ENCODE peak calls at places on chromosomes 3 and 15, in four cellular contexts. One of them, this sample, is unnamed.

GRCh38 chr3:47133641-47134040 is 30.3 kb downstream of the SETD2 start:
- DNase-seq in HTR-8/SVneo: no peak
- DNase-seq in RPMI8226: no peak
- DNase-seq in RCC 7860: no peak
- DNase-seq in this sample: no peak

GRCh38 chr3:61299343-61299742 is 48.1 kb upstream of the FHIT start:
- DNase-seq in RPMI8226: no peak
- DNase-seq in HTR-8/SVneo: no peak
- DNase-seq in RCC 7860: peak; percentile 42
- DNase-seq in this sample: no peak

GRCh38 chr15:58228708-58229107 is 90.5 kb downstream of the AQP9 start:
- DNase-seq in HTR-8/SVneo: no peak
- DNase-seq in RPMI8226: no peak
- DNase-seq in RCC 7860: peak; percentile 66
- DNase-seq in this sample: no peak

GRCh38 chr3:76044601-76045600 is 259.6 kb upstream of the ZNF717 start:
- DNase-seq in HTR-8/SVneo: no peak
- DNase-seq in RPMI8226: peak; percentile 58
- DNase-seq in RCC 7860: no peak
- DNase-seq in this sample: peak; percentile 48

GRCh38 chr3:176046717-176047116 is 1150.6 kb downstream of the TBL1XR1 start:
- DNase-seq in RPMI8226: no peak
- DNase-seq in HTR-8/SVneo: no peak
- DNase-seq in RCC 7860: no peak
- DNase-seq in this sample: no peak

GRCh38 chr3:124467980-124468902 is 262.0 kb upstream of the UMPS start:
- DNase-seq in HTR-8/SVneo: peak; percentile 52
- DNase-seq in RCC 7860: peak; percentile 42
- DNase-seq in RPMI8226: peak; percentile 71
- DNase-seq in this sample: peak; percentile 46

GRCh38 chr15:55282284-55282833 is 7.3 kb downstream of the RAB27A start:
- DNase-seq in RPMI8226: no peak
- DNase-seq in RCC 7860: peak; percentile 73
- DNase-seq in HTR-8/SVneo: no peak
- DNase-seq in this sample: peak; percentile 49

GRCh38 chr3:179768080-179768479 is 115.2 kb downstream of the USP13 start:
- DNase-seq in RCC 7860: peak; percentile 64
- DNase-seq in HTR-8/SVneo: peak; percentile 48
- DNase-seq in RPMI8226: peak; percentile 30
- DNase-seq in this sample: peak; percentile 25

GRCh38 chr3:57026918-57027317 is 33.5 kb upstream of the SPATA12 start:
- DNase-seq in RCC 7860: peak; percentile 19
- DNase-seq in RPMI8226: peak; percentile 15
- DNase-seq in HTR-8/SVneo: no peak
- DNase-seq in this sample: no peak

GRCh38 chr3:42846682-42847522 is 28.8 kb downstream of the CYP8B1 start:
- DNase-seq in HTR-8/SVneo: no peak
- DNase-seq in RCC 7860: no peak
- DNase-seq in RPMI8226: peak; percentile 47
- DNase-seq in this sample: no peak

GRCh38 chr3:129211772-129212171 is 28.1 kb upstream of the CNBP start:
- DNase-seq in RPMI8226: peak; percentile 90
- DNase-seq in RCC 7860: peak; percentile 99
- DNase-seq in HTR-8/SVneo: peak; percentile 66
- DNase-seq in this sample: peak; percentile 76

GRCh38 chr3:51945926-51946500 is 3.9 kb downstream of the PARP3 start:
- DNase-seq in HTR-8/SVneo: no peak
- DNase-seq in RCC 7860: no peak
- DNase-seq in RPMI8226: no peak
- DNase-seq in this sample: no peak

GRCh38 chr3:186182850-186183249 is 74.0 kb upstream of the ETV5 start:
- DNase-seq in RPMI8226: no peak
- DNase-seq in RCC 7860: no peak
- DNase-seq in HTR-8/SVneo: no peak
- DNase-seq in this sample: no peak

GRCh38 chr3:143849854-143850549 is 1.7 kb upstream of the SLC9A9 start:
- DNase-seq in RPMI8226: peak; percentile 87
- DNase-seq in RCC 7860: no peak
- DNase-seq in HTR-8/SVneo: no peak
- DNase-seq in this sample: no peak

GRCh38 chr3:188323067-188323842 is 169.3 kb downstream of the LPP start:
- DNase-seq in HTR-8/SVneo: no peak
- DNase-seq in RPMI8226: no peak
- DNase-seq in RCC 7860: no peak
- DNase-seq in this sample: no peak

GRCh38 chr3:177827517-177828249 is 630.4 kb upstream of the TBL1XR1 start:
- DNase-seq in HTR-8/SVneo: peak; percentile 34
- DNase-seq in RPMI8226: no peak
- DNase-seq in RCC 7860: peak; percentile 70
- DNase-seq in this sample: no peak

GRCh38 chr15:40048155-40048792 is 9.3 kb upstream of the SRP14 start:
- DNase-seq in RCC 7860: no peak
- DNase-seq in RPMI8226: peak; percentile 47
- DNase-seq in HTR-8/SVneo: no peak
- DNase-seq in this sample: no peak

GRCh38 chr3:10437995-10438901 is 67.1 kb downstream of the ATP2B2 start:
- DNase-seq in HTR-8/SVneo: peak; percentile 34
- DNase-seq in RCC 7860: no peak
- DNase-seq in RPMI8226: no peak
- DNase-seq in this sample: no peak

GRCh38 chr3:152360303-152360702 is 91.6 kb downstream of the MBNL1 start:
- DNase-seq in HTR-8/SVneo: no peak
- DNase-seq in RCC 7860: no peak
- DNase-seq in RPMI8226: no peak
- DNase-seq in this sample: no peak

GRCh38 chr3:47661121-47661752 is 82.6 kb upstream of the CSPG5 start:
- DNase-seq in HTR-8/SVneo: peak; percentile 24
- DNase-seq in RCC 7860: peak; percentile 21
- DNase-seq in RPMI8226: no peak
- DNase-seq in this sample: peak; percentile 60

GRCh38 chr15:64092864-64093626 is 593 bp downstream of the CIAO2A start:
- DNase-seq in RCC 7860: peak; percentile 27
- DNase-seq in RPMI8226: peak; percentile 88
- DNase-seq in HTR-8/SVneo: peak; percentile 30
- DNase-seq in this sample: peak; percentile 76

GRCh38 chr3:172305552-172305951 is 142.7 kb downstream of the GHSR start:
- DNase-seq in RCC 7860: peak; percentile 52
- DNase-seq in RPMI8226: no peak
- DNase-seq in HTR-8/SVneo: no peak
- DNase-seq in this sample: peak; percentile 56

GRCh38 chr3:39157359-39157758 is 4.0 kb upstream of the CSRNP1 start:
- DNase-seq in RCC 7860: no peak
- DNase-seq in RPMI8226: no peak
- DNase-seq in HTR-8/SVneo: no peak
- DNase-seq in this sample: no peak

GRCh38 chr3:47715928-47716327 is 65.8 kb downstream of the SMARCC1 start:
- DNase-seq in RCC 7860: peak; percentile 50
- DNase-seq in RPMI8226: no peak
- DNase-seq in HTR-8/SVneo: peak; percentile 15
- DNase-seq in this sample: peak; percentile 86

GRCh38 chr3:8595252-8595934 is 49.2 kb downstream of the SSUH2 start:
- DNase-seq in RPMI8226: no peak
- DNase-seq in HTR-8/SVneo: no peak
- DNase-seq in RCC 7860: no peak
- DNase-seq in this sample: no peak

GRCh38 chr15:52657338-52657737 is 21.9 kb downstream of the ATOSA start:
- DNase-seq in RCC 7860: no peak
- DNase-seq in RPMI8226: no peak
- DNase-seq in HTR-8/SVneo: no peak
- DNase-seq in this sample: no peak

GRCh38 chr15:87660494-87661129 is 595.9 kb downstream of the NTRK3 start:
- DNase-seq in RPMI8226: peak; percentile 21
- DNase-seq in RCC 7860: no peak
- DNase-seq in HTR-8/SVneo: no peak
- DNase-seq in this sample: no peak

GRCh38 chr3:86923071-86923476 is 67.9 kb downstream of the VGLL3 start:
- DNase-seq in HTR-8/SVneo: peak; percentile 32
- DNase-seq in RPMI8226: no peak
- DNase-seq in RCC 7860: no peak
- DNase-seq in this sample: peak; percentile 1

GRCh38 chr3:31191354-31191753 is 296.9 kb upstream of the GADL1 start:
- DNase-seq in HTR-8/SVneo: no peak
- DNase-seq in RPMI8226: no peak
- DNase-seq in RCC 7860: no peak
- DNase-seq in this sample: no peak

GRCh38 chr3:11438636-11439035 is 166.4 kb downstream of the ATG7 start:
- DNase-seq in RPMI8226: no peak
- DNase-seq in RCC 7860: no peak
- DNase-seq in HTR-8/SVneo: no peak
- DNase-seq in this sample: no peak

GRCh38 chr15:60379466-60380274 is 18.1 kb downstream of the ANXA2 start:
- DNase-seq in RPMI8226: no peak
- DNase-seq in HTR-8/SVneo: peak; percentile 61
- DNase-seq in RCC 7860: peak; percentile 55
- DNase-seq in this sample: no peak

GRCh38 chr3:111621535-111621934 is 26.4 kb upstream of the ZBED2 start:
- DNase-seq in RCC 7860: peak; percentile 24
- DNase-seq in RPMI8226: peak; percentile 42
- DNase-seq in HTR-8/SVneo: no peak
- DNase-seq in this sample: no peak

GRCh38 chr3:146966124-146966523 is 361.0 kb upstream of the PLSCR5 start:
- DNase-seq in RCC 7860: no peak
- DNase-seq in HTR-8/SVneo: no peak
- DNase-seq in RPMI8226: no peak
- DNase-seq in this sample: no peak

GRCh38 chr3:115512565-115513410 is 110.5 kb upstream of the GAP43 start:
- DNase-seq in RPMI8226: no peak
- DNase-seq in RCC 7860: no peak
- DNase-seq in HTR-8/SVneo: no peak
- DNase-seq in this sample: no peak

GRCh38 chr3:123429362-123430125 is 19.3 kb downstream of the ADCY5 start:
- DNase-seq in HTR-8/SVneo: no peak
- DNase-seq in RCC 7860: no peak
- DNase-seq in RPMI8226: no peak
- DNase-seq in this sample: no peak

GRCh38 chr15:100106732-100107131 is 235.0 kb downstream of the ADAMTS17 start:
- DNase-seq in HTR-8/SVneo: no peak
- DNase-seq in RPMI8226: no peak
- DNase-seq in RCC 7860: no peak
- DNase-seq in this sample: no peak

This sample was measured in RKO.